ENCODE peak calls at places on chromosomes 6 and 20, in six cellular contexts. F is PC-9; R is right cardiac atrium; B is IMR-90; G is sigmoid colon; H is effector memory CD4-positive, alpha-beta T cell. O is an unnamed sample.

GRCh38 chr6:134830945-134831344 is 119.0 kb downstream of the ALDH8A1 start:
- DNase-seq in F (no peak), R (no peak), B (no peak), G (no peak), H (no peak), O (no peak)

GRCh38 chr20:24692429-24693190 is 223.2 kb downstream of the SYNDIG1 start:
- DNase-seq in F (no peak), R (no peak), B (no peak), G (peak), H (no peak), O (no peak)

GRCh38 chr6:63527658-63528514 is 44.4 kb upstream of the LOC128125822 start:
- DNase-seq in F (peak), R (no peak), B (peak), G (peak), H (no peak), O (no peak)

GRCh38 chr6:93779086-93779858 is 359.9 kb upstream of the EPHA7 start:
- DNase-seq in F (no peak), R (peak), B (no peak), G (no peak), H (no peak), O (no peak)

GRCh38 chr20:25099580-25099979 is 17.6 kb upstream of the VSX1 start:
- DNase-seq in F (no peak), R (no peak), B (no peak), G (no peak), H (no peak), O (no peak)

GRCh38 chr6:158040804-158041347 is 59.2 kb downstream of the SYNJ2 start:
- DNase-seq in F (no peak), R (peak), B (peak), G (peak), H (no peak), O (no peak)

GRCh38 chr6:148166339-148166949 is 176.2 kb upstream of the SASH1 start:
- DNase-seq in F (no peak), R (no peak), B (peak), G (no peak), H (no peak), O (no peak)

GRCh38 chr6:102387351-102388033 is 994.0 kb downstream of the GRIK2 start:
- DNase-seq in F (no peak), R (no peak), B (no peak), G (no peak), H (no peak), O (no peak)

GRCh38 chr6:52876056-52876787 is 33.3 kb downstream of the GSTA3 start:
- DNase-seq in F (no peak), R (no peak), B (peak), G (no peak), H (no peak), O (no peak)

GRCh38 chr6:29051680-29052079 is 6.7 kb upstream of the OR2W1 start:
- DNase-seq in F (no peak), R (no peak), B (no peak), G (no peak), H (no peak), O (no peak)

GRCh38 chr20:20946122-20946759 is 159.9 kb downstream of the LINC00237 start:
- DNase-seq in F (no peak), R (no peak), B (no peak), G (no peak), H (no peak), O (no peak)

GRCh38 chr20:60921021-60921622 is 330.9 kb upstream of the CDH4 start:
- DNase-seq in F (no peak), R (peak), B (peak), G (no peak), H (no peak), O (no peak)

GRCh38 chr20:38113401-38114325 is 51.4 kb downstream of the TGM2 start:
- DNase-seq in F (peak), R (peak), B (no peak), G (no peak), H (no peak), O (no peak)

GRCh38 chr6:81382852-81383251 is 369.6 kb downstream of the TENT5A start:
- DNase-seq in F (no peak), R (no peak), B (no peak), G (no peak), H (no peak), O (no peak)

GRCh38 chr6:135458051-135458450 is 39.5 kb downstream of the AHI1 start:
- DNase-seq in F (no peak), R (no peak), B (no peak), G (no peak), H (no peak), O (no peak)

GRCh38 chr6:161162722-161163121 is 111.1 kb downstream of the AGPAT4 start:
- DNase-seq in F (no peak), R (no peak), B (no peak), G (peak), H (no peak), O (no peak)

GRCh38 chr20:19098092-19098491 is 114.3 kb upstream of the SLC24A3 start:
- DNase-seq in F (no peak), R (no peak), B (no peak), G (no peak), H (no peak), O (no peak)

GRCh38 chr20:63096681-63097335 is 90.0 kb upstream of the BHLHE23 start:
- DNase-seq in F (no peak), R (no peak), B (no peak), G (peak), H (no peak), O (no peak)

GRCh38 chr6:34585512-34586045 is 29.4 kb upstream of the SPDEF start:
- DNase-seq in F (no peak), R (peak), B (peak), G (peak), H (no peak), O (no peak)

GRCh38 chr20:45067558-45067957 is 33.4 kb downstream of the KCNS1 start:
- DNase-seq in F (peak), R (no peak), B (no peak), G (no peak), H (no peak), O (no peak)

GRCh38 chr6:148311849-148312669 is 30.6 kb upstream of the SASH1 start:
- DNase-seq in F (no peak), R (no peak), B (peak), G (no peak), H (no peak), O (no peak)

GRCh38 chr20:41371361-41371760 is 4.7 kb upstream of the EMILIN3 start:
- DNase-seq in F (no peak), R (no peak), B (no peak), G (no peak), H (no peak), O (no peak)

GRCh38 chr20:3209946-3210317 is 634 bp downstream of the ITPA start:
- DNase-seq in F (no peak), R (no peak), B (peak), G (no peak), H (no peak), O (no peak)

GRCh38 chr20:10306440-10307358 is 88.1 kb downstream of the SNAP25 start:
- DNase-seq in F (no peak), R (no peak), B (peak), G (no peak), H (no peak), O (no peak)

GRCh38 chr6:33692760-33693158 is 18.7 kb downstream of the UQCC2 start:
- DNase-seq in F (no peak), R (peak), B (peak), G (no peak), H (peak), O (no peak)

GRCh38 chr6:156164701-156165454 is 612.3 kb upstream of the ARID1B start:
- DNase-seq in F (no peak), R (no peak), B (no peak), G (no peak), H (no peak), O (no peak)

GRCh38 chr6:13304580-13305255 is 23.6 kb downstream of the TBC1D7 start:
- DNase-seq in F (no peak), R (no peak), B (no peak), G (no peak), H (no peak), O (no peak)

GRCh38 chr6:132830236-132830799 is 15.9 kb downstream of the RPS12 start:
- DNase-seq in F (no peak), R (no peak), B (peak), G (no peak), H (no peak), O (no peak)

GRCh38 chr6:170285482-170285881 is 5.4 kb downstream of the DLL1 start:
- DNase-seq in F (no peak), R (no peak), B (no peak), G (peak), H (no peak), O (no peak)

GRCh38 chr6:134358320-134358719 is 40.4 kb upstream of the SGK1 start:
- DNase-seq in F (no peak), R (no peak), B (peak), G (no peak), H (no peak), O (no peak)

GRCh38 chr6:14759976-14760672 is 485.7 kb upstream of the JARID2 start:
- DNase-seq in F (no peak), R (no peak), B (no peak), G (no peak), H (no peak), O (no peak)

GRCh38 chr20:25460591-25461280 is 53.3 kb downstream of the GINS1 start:
- DNase-seq in F (no peak), R (no peak), B (no peak), G (no peak), H (no peak), O (no peak)

GRCh38 chr6:126066068-126067048 is 80.0 kb downstream of the TRMT11 start:
- DNase-seq in F (no peak), R (no peak), B (no peak), G (no peak), H (no peak), O (no peak)

GRCh38 chr6:126060400-126060799 is 74.1 kb downstream of the TRMT11 start:
- DNase-seq in F (no peak), R (peak), B (no peak), G (no peak), H (no peak), O (no peak)

GRCh38 chr6:126064257-126064993 is 78.1 kb downstream of the TRMT11 start:
- DNase-seq in F (no peak), R (no peak), B (peak), G (no peak), H (no peak), O (no peak)

GRCh38 chr6:126064994-126065401 is 78.7 kb downstream of the TRMT11 start:
- DNase-seq in F (no peak), R (no peak), B (no peak), G (no peak), H (no peak), O (no peak)

GRCh38 chr6:126063512-126064146 is 77.3 kb downstream of the TRMT11 start:
- DNase-seq in F (no peak), R (no peak), B (peak), G (no peak), H (no peak), O (no peak)
- H3K27ac ChIP-seq in F (no peak), R (no peak), B (no peak), G (no peak), H (no peak), O (no peak)

GRCh38 chr6:167751579-167752115 is 75.1 kb upstream of the AFDN start:
- DNase-seq in F (no peak), R (no peak), B (no peak), G (peak), H (no peak), O (no peak)

GRCh38 chr6:167747645-167748044 is 79.1 kb upstream of the AFDN start:
- DNase-seq in F (no peak), R (no peak), B (no peak), G (no peak), H (no peak), O (no peak)

GRCh38 chr6:167748046-167748445 is 78.7 kb upstream of the AFDN start:
- DNase-seq in F (no peak), R (no peak), B (no peak), G (peak), H (no peak), O (no peak)

GRCh38 chr6:167748458-167749379 is 78.0 kb upstream of the AFDN start:
- DNase-seq in F (no peak), R (no peak), B (no peak), G (peak), H (no peak), O (no peak)

GRCh38 chr6:167750956-167751358 is 75.8 kb upstream of the AFDN start:
- DNase-seq in F (peak), R (peak), B (no peak), G (peak), H (no peak), O (no peak)
- H3K27ac ChIP-seq in F (peak), R (peak), B (no peak), G (no peak), H (no peak), O (no peak)

GRCh38 chr6:108766419-108766818 is 81.8 kb upstream of the ARMC2 start:
- DNase-seq in F (no peak), R (no peak), B (no peak), G (no peak), H (no peak), O (no peak)
- H3K27ac ChIP-seq in F (no peak), R (no peak), B (no peak), G (no peak), H (no peak), O (no peak)

GRCh38 chr6:56540950-56541600 is 101.6 kb downstream of the DST start:
- DNase-seq in F (no peak), R (no peak), B (peak), G (no peak), H (no peak), O (no peak)
- H3K27ac ChIP-seq in F (peak), R (peak), B (peak), G (peak), H (no peak), O (peak)

DNA sequence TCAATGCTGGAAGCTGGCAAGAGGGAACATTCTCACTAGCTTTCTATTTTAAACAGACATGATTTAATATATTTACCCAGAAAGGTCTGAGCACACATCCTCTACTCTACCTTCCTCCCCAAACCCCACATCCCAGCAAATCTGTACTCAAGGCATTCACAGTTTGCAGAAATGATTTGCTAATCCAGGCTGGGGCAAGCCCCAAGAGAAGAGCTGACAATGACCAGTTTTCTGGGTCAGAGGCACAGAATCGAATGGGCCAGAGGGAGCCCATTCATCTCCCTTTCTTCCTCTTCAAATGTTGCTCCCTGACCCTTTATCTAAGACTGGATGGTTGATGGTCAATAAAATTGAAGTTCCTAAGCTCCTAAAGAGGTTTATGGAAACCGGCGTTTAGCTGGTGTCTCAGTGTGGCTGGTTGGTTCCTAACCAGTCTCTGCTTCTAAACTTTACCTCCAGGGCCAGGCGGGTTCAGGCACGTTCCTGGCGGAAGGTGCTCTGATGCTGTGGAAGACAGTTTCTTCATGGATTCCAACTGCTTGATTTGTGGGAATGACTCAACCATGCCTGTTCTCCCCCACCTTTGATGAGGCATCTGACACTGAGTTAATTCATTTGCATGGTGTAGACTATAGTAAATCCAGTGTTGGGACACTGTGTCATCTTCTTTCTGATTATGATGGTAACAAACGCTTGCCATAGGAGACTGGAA is 96.4 kb upstream of the IYD start:
- DNase-seq in F (no peak), R (no peak), B (no peak), G (no peak), H (no peak), O (no peak)
- H3K27ac ChIP-seq in F (no peak), R (no peak), B (no peak), G (no peak), H (no peak), O (no peak)

GRCh38 chr20:47725248-47725973 is 59.9 kb downstream of the SULF2 start:
- DNase-seq in F (peak), R (peak), B (peak), G (peak), H (peak), O (peak)

GRCh38 chr20:47727909-47728361 is 57.3 kb downstream of the SULF2 start:
- DNase-seq in F (no peak), R (no peak), B (no peak), G (no peak), H (no peak), O (peak)

GRCh38 chr20:47724910-47725247 is 60.4 kb downstream of the SULF2 start:
- DNase-seq in F (no peak), R (no peak), B (no peak), G (no peak), H (no peak), O (no peak)

GRCh38 chr20:47726632-47727031 is 58.6 kb downstream of the SULF2 start:
- DNase-seq in F (no peak), R (no peak), B (no peak), G (no peak), H (no peak), O (no peak)

DNA sequence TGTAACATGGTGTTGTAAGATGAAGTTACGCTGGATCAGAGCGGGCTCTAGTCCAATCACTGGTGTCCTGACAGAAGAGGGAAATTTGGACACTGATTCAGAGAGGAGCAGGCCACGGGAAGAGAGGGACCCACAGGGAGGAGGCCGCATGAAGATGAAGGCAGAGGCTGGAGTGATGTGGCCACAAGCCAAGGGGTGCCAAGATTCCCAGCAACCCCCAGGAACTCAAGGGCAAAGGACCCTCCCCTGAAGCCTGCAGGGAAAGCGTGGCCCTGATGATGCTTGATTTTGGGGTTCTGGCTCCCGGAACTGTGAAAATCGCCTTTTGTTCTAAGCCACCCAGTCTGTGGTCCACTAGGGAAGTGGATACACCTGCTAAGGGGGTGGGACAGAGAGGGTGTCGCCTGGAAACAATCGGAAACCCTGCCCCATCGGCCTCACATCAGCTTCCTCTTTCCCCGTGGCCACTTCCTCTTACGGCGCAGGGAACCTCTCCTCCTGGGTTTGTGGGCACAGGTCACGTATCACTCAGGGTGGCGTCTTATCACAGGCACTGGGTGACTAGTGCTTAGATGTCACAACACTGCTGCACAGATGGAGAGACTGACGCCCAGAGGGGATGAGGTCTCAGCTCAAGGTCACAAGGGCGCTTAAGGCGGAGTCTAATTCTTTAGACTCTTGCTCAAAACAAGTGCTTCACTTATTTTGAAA is 58.0 kb downstream of the SULF2 start:
- DNase-seq in F (no peak), R (peak), B (no peak), G (peak), H (peak), O (no peak)
- H3K27ac ChIP-seq in F (peak), R (no peak), B (no peak), G (no peak), H (peak), O (peak)

GRCh38 chr6:5670381-5670780 is 336.3 kb downstream of the NRN1 start:
- DNase-seq in F (no peak), R (no peak), B (no peak), G (no peak), H (no peak), O (no peak)
- H3K27ac ChIP-seq in F (no peak), R (no peak), B (no peak), G (no peak), H (no peak), O (no peak)

DNA sequence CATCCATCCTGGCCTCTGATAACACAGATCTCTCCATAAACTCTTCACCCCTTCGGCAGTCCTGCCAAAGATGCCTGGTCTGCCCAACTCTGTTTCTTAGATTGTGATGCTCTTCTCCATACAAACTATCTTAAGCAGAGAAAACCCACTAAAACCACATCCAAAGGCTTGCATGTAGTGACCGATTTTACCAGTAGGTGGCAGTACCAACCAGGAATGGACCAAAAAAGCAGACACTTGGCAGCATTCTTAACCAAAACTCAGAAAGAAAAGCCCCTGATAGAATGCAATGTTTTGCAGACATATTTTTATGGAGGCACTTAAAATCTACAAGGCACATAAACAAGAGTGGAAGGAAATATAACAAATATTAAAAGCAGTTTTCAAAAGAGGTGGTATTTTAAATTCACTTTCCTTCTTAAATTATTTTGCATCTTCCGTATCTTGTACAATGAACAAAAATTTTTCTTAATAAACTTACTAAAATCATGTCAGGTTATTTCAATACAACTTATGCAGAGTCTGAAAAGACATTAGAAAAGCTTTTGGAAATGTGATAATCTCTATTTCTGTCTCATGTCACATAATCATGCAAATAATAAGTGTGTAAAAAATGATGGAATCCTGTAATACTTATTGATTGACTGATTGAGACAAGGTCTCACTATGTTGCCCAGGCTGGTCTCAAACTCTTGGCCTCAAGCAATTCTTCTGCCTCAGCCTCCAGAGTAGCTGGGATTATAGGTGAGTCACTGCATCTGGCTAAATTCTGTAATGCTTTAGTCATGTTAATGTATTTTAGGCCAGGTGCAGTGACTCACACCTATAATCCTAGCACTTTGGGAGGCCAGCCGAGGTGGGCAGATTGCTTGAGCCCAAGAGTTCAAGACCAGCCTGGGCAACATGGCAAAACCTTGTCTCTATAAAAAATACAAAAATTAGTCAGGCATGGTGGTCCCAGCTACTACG is 29.4 kb downstream of the LRP11 start:
- DNase-seq in F (peak), R (no peak), B (peak), G (no peak), H (peak), O (peak)
- H3K27ac ChIP-seq in F (peak), R (no peak), B (no peak), G (no peak), H (no peak), O (no peak)

GRCh38 chr20:53914091-53914860 is 156.1 kb downstream of the BCAS1 start:
- DNase-seq in F (no peak), R (no peak), B (peak), G (no peak), H (no peak), O (no peak)
- H3K27ac ChIP-seq in F (peak), R (peak), B (peak), G (peak), H (no peak), O (peak)

GRCh38 chr6:7910654-7911344 is at the start of gene TXNDC5:
- DNase-seq in F (peak), R (peak), B (peak), G (peak), H (peak), O (peak)
- H3K27ac ChIP-seq in F (peak), R (peak), B (peak), G (peak), H (peak), O (peak)

O was measured in caudate nucleus.